ENCODE peak calls at places on chromosomes 4 and X, in six cellular contexts. N is GM04503, I is K562, P is AG09319, X is NCI-H774, A is IMR-90. O is an unnamed sample.

GRCh38 chr4:165715211-165715610 is 157.8 kb upstream of the TLL1 start:
- DNase-seq in X (no peak), P (no peak), I (no peak), N (no peak), A (no peak), O (no peak)

GRCh38 chr4:153153339-153153851 is 50.8 kb upstream of the TRIM2 start:
- DNase-seq in I (peak; percentile 8), N (no peak), A (peak; percentile 7), P (no peak), X (peak; percentile 32), O (no peak)

GRCh38 chrX:131316260-131316659 is 27.2 kb upstream of the IGSF1 start:
- DNase-seq in I (no peak), P (no peak), A (no peak), N (no peak), X (no peak), O (no peak)

GRCh38 chrX:115330498-115331138 is 41.1 kb downstream of the LUZP4 start:
- DNase-seq in P (no peak), N (peak; percentile 14), X (peak; percentile 57), A (peak; percentile 76), I (peak; percentile 59), O (peak; percentile 58)

GRCh38 chrX:119067023-119067739 is 5.6 kb upstream of the CT47C1 start:
- DNase-seq in I (peak; percentile 62), P (peak; percentile 7), A (peak; percentile 49), X (peak; percentile 43), N (peak; percentile 6), O (peak; percentile 67)

GRCh38 chrX:3815896-3816664 is 102.6 kb upstream of the PRKX start:
- DNase-seq in A (peak; percentile 12), I (peak; percentile 72), P (no peak), N (no peak), X (no peak), O (peak; percentile 48)

GRCh38 chrX:39850630-39851152 is 247.1 kb downstream of the BCOR start:
- DNase-seq in X (no peak), N (no peak), I (peak; percentile 87), A (peak; percentile 69), P (peak; percentile 23), O (peak; percentile 54)

GRCh38 chr4:62528874-62529273 is 1328.7 kb downstream of the ADGRL3 start:
- DNase-seq in A (no peak), N (no peak), I (no peak), P (no peak), X (no peak), O (no peak)

GRCh38 chr4:74628808-74629616 is 165.3 kb downstream of the BTC start:
- DNase-seq in I (peak; percentile 27), N (no peak), X (no peak), P (no peak), A (peak; percentile 26), O (no peak)

GRCh38 chr4:96103086-96103485 is 263.2 kb downstream of the PDHA2 start:
- DNase-seq in A (no peak), N (no peak), P (no peak), I (peak; percentile 28), X (no peak), O (no peak)

GRCh38 chr4:101864660-101865059 is 74.1 kb downstream of the BANK1 start:
- DNase-seq in I (no peak), A (no peak), X (no peak), P (no peak), N (no peak), O (no peak)

O was measured in uterus.